ENCODE peak calls at places on chromosomes 13 and 19, in nine cellular contexts. One of them, this sample, is unnamed.

GRCh38 chr13:20171364-20171763 is 10.5 kb upstream of the GJA3 start:
- DNase-seq in cardiac fibroblast: no peak
- DNase-seq in hepatic stellate cell: no peak
- DNase-seq in Kasumi-1: no peak
- DNase-seq in BE2C: no peak
- DNase-seq in cerebellar cortex: no peak
- DNase-seq in AG04449: no peak
- DNase-seq in activated CD4-positive, alpha-beta T cell treated with anti-CD3 and anti-CD28 coated beads, Interleukin-2, amount 50 U/mL, for 1 hour: no peak
- DNase-seq in tibial artery: no peak
- DNase-seq in this sample: no peak

GRCh38 chr19:7515471-7516226 is at the start of gene ZNF358:
- DNase-seq in cardiac fibroblast: peak; percentile 60
- DNase-seq in hepatic stellate cell: peak; percentile 91
- DNase-seq in Kasumi-1: peak; percentile 53
- DNase-seq in BE2C: peak; percentile 94
- DNase-seq in cerebellar cortex: peak; percentile 69
- DNase-seq in AG04449: no peak
- DNase-seq in activated CD4-positive, alpha-beta T cell treated with anti-CD3 and anti-CD28 coated beads, Interleukin-2, amount 50 U/mL, for 1 hour: no peak
- DNase-seq in tibial artery: peak; percentile 89
- DNase-seq in this sample: peak; percentile 44

GRCh38 chr19:17243340-17243853 is 2.3 kb downstream of the NR2F6 start:
- DNase-seq in cardiac fibroblast: no peak
- DNase-seq in hepatic stellate cell: no peak
- DNase-seq in Kasumi-1: no peak
- DNase-seq in BE2C: no peak
- DNase-seq in cerebellar cortex: no peak
- DNase-seq in AG04449: no peak
- DNase-seq in activated CD4-positive, alpha-beta T cell treated with anti-CD3 and anti-CD28 coated beads, Interleukin-2, amount 50 U/mL, for 1 hour: no peak
- DNase-seq in tibial artery: no peak
- DNase-seq in this sample: no peak

GRCh38 chr19:2428027-2428690 is 773 bp upstream of the TIMM13 start:
- DNase-seq in cardiac fibroblast: peak; percentile 40
- DNase-seq in hepatic stellate cell: no peak
- DNase-seq in Kasumi-1: no peak
- DNase-seq in BE2C: peak; percentile 53
- DNase-seq in cerebellar cortex: peak; percentile 71
- DNase-seq in AG04449: no peak
- DNase-seq in activated CD4-positive, alpha-beta T cell treated with anti-CD3 and anti-CD28 coated beads, Interleukin-2, amount 50 U/mL, for 1 hour: no peak
- DNase-seq in tibial artery: no peak
- DNase-seq in this sample: peak; percentile 42

GRCh38 chr13:21573920-21574712 is 29.9 kb downstream of the MICU2 start:
- DNase-seq in cardiac fibroblast: no peak
- DNase-seq in hepatic stellate cell: no peak
- DNase-seq in Kasumi-1: no peak
- DNase-seq in BE2C: no peak
- DNase-seq in cerebellar cortex: no peak
- DNase-seq in AG04449: no peak
- DNase-seq in activated CD4-positive, alpha-beta T cell treated with anti-CD3 and anti-CD28 coated beads, Interleukin-2, amount 50 U/mL, for 1 hour: no peak
- DNase-seq in tibial artery: no peak
- DNase-seq in this sample: no peak

GRCh38 chr19:2722541-2723344 is 1.6 kb upstream of the DIRAS1 start:
- DNase-seq in cardiac fibroblast: peak; percentile 76
- DNase-seq in hepatic stellate cell: peak; percentile 97
- DNase-seq in Kasumi-1: no peak
- DNase-seq in BE2C: peak; percentile 56
- DNase-seq in cerebellar cortex: peak; percentile 74
- DNase-seq in AG04449: no peak
- DNase-seq in activated CD4-positive, alpha-beta T cell treated with anti-CD3 and anti-CD28 coated beads, Interleukin-2, amount 50 U/mL, for 1 hour: no peak
- DNase-seq in tibial artery: peak; percentile 92
- DNase-seq in this sample: peak; percentile 69

GRCh38 chr13:40344270-40345148 is 321.9 kb downstream of the FOXO1 start:
- DNase-seq in cardiac fibroblast: no peak
- DNase-seq in hepatic stellate cell: no peak
- DNase-seq in Kasumi-1: no peak
- DNase-seq in BE2C: no peak
- DNase-seq in cerebellar cortex: no peak
- DNase-seq in AG04449: no peak
- DNase-seq in activated CD4-positive, alpha-beta T cell treated with anti-CD3 and anti-CD28 coated beads, Interleukin-2, amount 50 U/mL, for 1 hour: no peak
- DNase-seq in tibial artery: no peak
- DNase-seq in this sample: peak; percentile 15

GRCh38 chr13:96090240-96091101 is 564 bp downstream of the HS6ST3 start:
- DNase-seq in cardiac fibroblast: peak; percentile 13
- DNase-seq in hepatic stellate cell: peak; percentile 15
- DNase-seq in Kasumi-1: no peak
- DNase-seq in BE2C: peak; percentile 57
- DNase-seq in cerebellar cortex: no peak
- DNase-seq in AG04449: no peak
- DNase-seq in activated CD4-positive, alpha-beta T cell treated with anti-CD3 and anti-CD28 coated beads, Interleukin-2, amount 50 U/mL, for 1 hour: no peak
- DNase-seq in tibial artery: no peak
- DNase-seq in this sample: peak; percentile 20